ENCODE peak calls at places on chromosomes 13 and 19, in nine cellular contexts. E is neuronal stem cell, B is dorsolateral prefrontal cortex, W is transverse colon, H is mesenchymal stem cell, R is breast epithelium, J is Peyer's patch, Y is tibial artery, D is upper lobe of left lung. M is an unnamed sample.

GRCh38 chr13:72530471-72530870 is 197.0 kb downstream of the MZT1 start:
- DNase-seq in Y (no peak), E (no peak), R (no peak), B (no peak), J (no peak), D (no peak), H (no peak), W (no peak), M (no peak)

GRCh38 chr13:95301947-95302386 is 716 bp upstream of the ABCC4 start:
- DNase-seq in E (peak; percentile 51), Y (no peak), H (peak; percentile 82), D (no peak), B (no peak), J (no peak), R (no peak), W (no peak), M (no peak)

GRCh38 chr13:99870541-99870940 is 101.0 kb downstream of the ZIC5 start:
- DNase-seq in Y (no peak), B (no peak), R (no peak), J (no peak), W (no peak), E (no peak), D (no peak), H (no peak), M (no peak)

GRCh38 chr19:29858000-29858596 is 46.3 kb downstream of the CCNE1 start:
- DNase-seq in B (peak; percentile 32), D (peak; percentile 40), J (no peak), R (peak; percentile 53), H (no peak), Y (no peak), W (peak; percentile 34), E (no peak), M (peak; percentile 42)

GRCh38 chr13:33757713-33758112 is 60.2 kb upstream of the RFC3 start:
- DNase-seq in J (no peak), E (no peak), D (no peak), R (no peak), Y (no peak), B (no peak), H (no peak), W (no peak), M (no peak)

GRCh38 chr13:25503856-25504255 is 132.1 kb downstream of the ATP8A2 start:
- DNase-seq in Y (no peak), W (no peak), E (no peak), R (no peak), H (no peak), D (peak; percentile 26), B (no peak), J (no peak), M (no peak)

GRCh38 chr13:40190656-40191100 is 475.8 kb downstream of the FOXO1 start:
- DNase-seq in H (peak; percentile 83), B (no peak), W (peak; percentile 58), Y (peak; percentile 58), D (peak; percentile 52), R (no peak), J (peak; percentile 89), E (peak; percentile 57), M (peak; percentile 79)

GRCh38 chr13:41458187-41458938 is 1.0 kb downstream of the RGCC start:
- DNase-seq in R (no peak), B (no peak), H (peak; percentile 34), W (peak; percentile 36), Y (no peak), J (peak; percentile 43), D (peak; percentile 51), E (no peak), M (peak; percentile 32)

GRCh38 chr19:54470991-54471782 is 1.9 kb downstream of the CDC42EP5 start:
- DNase-seq in R (no peak), W (peak; percentile 62), H (peak; percentile 75), B (no peak), D (peak; percentile 31), Y (no peak), J (no peak), E (no peak), M (no peak)

GRCh38 chr19:22634450-22634827 is 315 bp downstream of the ZNF492 start:
- DNase-seq in J (no peak), R (no peak), H (no peak), D (no peak), B (no peak), W (no peak), E (no peak), Y (no peak), M (no peak)

GRCh38 chr13:49366841-49367240 is 77.0 kb downstream of the CAB39L start:
- DNase-seq in R (no peak), J (no peak), D (no peak), B (no peak), W (no peak), Y (no peak), E (no peak), H (no peak), M (no peak)

GRCh38 chr13:80374453-80374852 is 33.5 kb upstream of the SPRY2 start:
- DNase-seq in B (no peak), D (no peak), W (no peak), R (no peak), H (no peak), J (no peak), E (no peak), Y (peak; percentile 70), M (no peak)

GRCh38 chr13:23350009-23350408 is 83.5 kb downstream of the SACS start:
- DNase-seq in R (no peak), H (no peak), B (no peak), Y (no peak), D (no peak), W (no peak), E (no peak), J (no peak), M (no peak)

GRCh38 chr19:17488593-17489391 is 18.5 kb downstream of the SLC27A1 start:
- DNase-seq in W (peak; percentile 93), D (peak; percentile 93), Y (peak; percentile 45), H (peak; percentile 69), B (no peak), R (peak; percentile 72), E (peak; percentile 77), J (peak; percentile 81), M (peak; percentile 82)

GRCh38 chr13:23709521-23709920 is 139.3 kb downstream of the TNFRSF19 start:
- DNase-seq in H (no peak), J (no peak), R (no peak), D (no peak), B (no peak), W (no peak), E (no peak), Y (no peak), M (no peak)

GRCh38 chr13:40503966-40504591 is 162.4 kb downstream of the FOXO1 start:
- DNase-seq in B (no peak), R (no peak), D (no peak), E (no peak), H (peak; percentile 15), Y (no peak), J (no peak), W (no peak), M (no peak)

GRCh38 chr19:55494172-55494761 is 6.0 kb downstream of the SSC5D start:
- DNase-seq in W (no peak), D (no peak), B (no peak), J (no peak), E (no peak), Y (peak; percentile 50), H (no peak), R (no peak), M (no peak)

GRCh38 chr13:90447735-90448103 is 899.8 kb upstream of the MIR17HG start:
- DNase-seq in J (no peak), Y (no peak), R (no peak), B (no peak), D (no peak), E (no peak), H (peak; percentile 52), W (no peak), M (no peak)

GRCh38 chr19:11479470-11480080 is 1.3 kb downstream of the ELAVL3 start:
- DNase-seq in R (no peak), J (no peak), B (peak; percentile 67), D (no peak), W (peak; percentile 26), H (no peak), Y (no peak), E (peak; percentile 50), M (no peak)

GRCh38 chr19:42197375-42197817 is 20.1 kb downstream of the DEDD2 start:
- DNase-seq in B (no peak), D (peak; percentile 78), H (no peak), W (no peak), Y (no peak), R (no peak), J (peak; percentile 48), E (no peak), M (no peak)

GRCh38 chr13:52713894-52714293 is 25.7 kb downstream of the CNMD start:
- DNase-seq in J (no peak), R (no peak), Y (peak; percentile 63), W (peak; percentile 15), B (no peak), H (no peak), D (peak; percentile 60), E (no peak), M (no peak)

GRCh38 chr19:43452517-43453045 is 12.8 kb downstream of the LYPD3 start:
- DNase-seq in W (no peak), H (no peak), R (no peak), J (no peak), B (no peak), Y (no peak), D (no peak), E (no peak), M (no peak)
- H3K27ac ChIP-seq in W (no peak overlapping the region), H (no peak overlapping the region), R (no peak overlapping the region), J (no peak overlapping the region), B (no peak overlapping the region), Y (no peak overlapping the region), D (no peak overlapping the region), E (no peak overlapping the region), M (no peak overlapping the region)

GRCh38 chr19:15300533-15301194 is 31.7 kb downstream of the BRD4 start:
- DNase-seq in J (no peak), E (no peak), B (no peak), H (peak; percentile 94), W (no peak), R (no peak), D (no peak), Y (no peak), M (no peak)
- H3K27ac ChIP-seq in J (no peak overlapping the region), E (no peak overlapping the region), B (no peak overlapping the region), H (no peak overlapping the region), W (no peak overlapping the region), R (no peak overlapping the region), D (no peak overlapping the region), Y (peak overlapping the region; percentile 4), M (no peak overlapping the region)

DNA sequence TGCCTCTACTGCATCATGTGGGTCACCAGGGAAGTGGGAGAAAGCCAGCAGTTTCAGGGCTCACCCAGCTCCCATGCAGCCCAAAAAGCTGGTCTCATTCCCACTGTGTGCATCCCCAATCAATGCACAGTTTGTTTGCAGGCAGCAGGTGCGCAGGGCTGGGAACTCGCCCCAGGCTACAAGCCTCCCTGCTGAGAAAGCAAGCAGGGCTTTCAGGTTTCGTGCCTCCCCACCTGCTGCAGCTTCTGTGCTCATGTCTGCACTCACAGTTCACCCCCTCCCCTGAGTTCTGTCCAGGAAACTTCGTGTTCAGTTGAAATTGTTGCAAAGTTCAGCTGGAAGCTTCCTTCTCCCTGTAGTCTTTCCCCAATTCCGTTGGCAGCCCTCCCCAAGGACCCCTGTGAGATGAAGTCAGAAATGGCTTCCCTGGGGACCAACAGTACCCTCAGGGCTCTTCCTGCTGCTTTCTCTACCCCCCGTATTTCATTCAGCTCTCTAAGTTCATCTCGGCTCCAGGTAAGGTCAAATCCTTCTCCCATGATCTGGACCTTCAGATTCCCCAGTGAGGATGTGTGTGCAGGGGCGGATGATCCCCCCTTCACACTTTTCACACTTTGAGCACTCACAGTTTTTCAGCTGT is 10.3 kb upstream of the KLK3 start:
- DNase-seq in H (no peak), R (no peak), W (no peak), D (no peak), J (no peak), Y (no peak), E (no peak), B (no peak), M (no peak)
- H3K27ac ChIP-seq in H (no peak overlapping the region), R (no peak overlapping the region), W (no peak overlapping the region), D (no peak overlapping the region), J (no peak overlapping the region), Y (no peak overlapping the region), E (no peak overlapping the region), B (no peak overlapping the region), M (no peak overlapping the region)

GRCh38 chr13:46665630-46666482 is 112.9 kb downstream of the LRCH1 start:
- DNase-seq in Y (no peak), B (no peak), R (no peak), W (no peak), J (no peak), H (peak; percentile 54), D (no peak), E (no peak), M (no peak)
- H3K27ac ChIP-seq in Y (peak overlapping the region; percentile 48), B (no peak overlapping the region), R (peak overlapping the region; percentile 32), W (peak overlapping the region; percentile 65), J (no peak overlapping the region), H (peak overlapping the region; percentile 64), D (no peak overlapping the region), E (no peak overlapping the region), M (no peak overlapping the region)

M was measured in CD8-positive, alpha-beta T cell.